ENCODE peak calls at places on chromosome 15, in four cellular contexts. M is OCI-LY7, A is H1, F is dorsolateral prefrontal cortex. Y is an unnamed sample.
A peak's percentile ranks its signal among the peaks of the same experiment; 100 is the strongest.

GRCh38 chr15:51377038-51377761 is 35.7 kb downstream of the GLDN start:
- DNase-seq in M (no peak), A (no peak), F (no peak), Y (no peak)

GRCh38 chr15:71386448-71387236 is 271.4 kb downstream of the THSD4 start:
- DNase-seq in F (no peak), M (peak; percentile 31), A (no peak), Y (no peak)

GRCh38 chr15:80749589-80749988 is 29.6 kb upstream of the CEMIP start:
- DNase-seq in M (no peak), F (no peak), A (no peak), Y (no peak)

GRCh38 chr15:83322061-83322460 is 37.6 kb upstream of the BNC1 start:
- DNase-seq in A (no peak), F (no peak), M (no peak), Y (no peak)

GRCh38 chr15:68823561-68823960 is 2.9 kb upstream of the ANP32A start:
- DNase-seq in A (no peak), F (no peak), M (no peak), Y (no peak)

GRCh38 chr15:86555939-86556725 is 476.5 kb downstream of the AGBL1 start:
- DNase-seq in F (no peak), A (no peak), M (no peak), Y (no peak)

GRCh38 chr15:75868019-75868418 is 24.8 kb downstream of the UBE2Q2 start:
- DNase-seq in A (no peak), F (no peak), M (no peak), Y (no peak)

GRCh38 chr15:62248277-62248974 is 83.3 kb upstream of the C2CD4B start:
- DNase-seq in F (no peak), M (no peak), A (no peak), Y (no peak)

GRCh38 chr15:28125673-28126651 is 26.8 kb upstream of the OCA2 start:
- DNase-seq in F (no peak), A (no peak), M (peak; percentile 65), Y (no peak)

GRCh38 chr15:92012368-92012629 is 158.8 kb downstream of the SLCO3A1 start:
- DNase-seq in F (no peak), A (no peak), M (no peak), Y (no peak)

GRCh38 chr15:37136666-37137065 is 36.3 kb upstream of the MEIS2 start:
- DNase-seq in F (no peak), A (no peak), M (no peak), Y (no peak)

GRCh38 chr15:82850242-82850591 is 40.8 kb downstream of the WHAMM start:
- DNase-seq in M (no peak), F (peak; percentile 29), A (no peak), Y (no peak)

GRCh38 chr15:72365844-72366243 is 10.0 kb downstream of the HEXA start:
- DNase-seq in A (no peak), M (peak; percentile 23), F (no peak), Y (no peak)

GRCh38 chr15:45118131-45118588 is 4.0 kb downstream of the DUOXA2 start:
- DNase-seq in F (peak; percentile 92), M (peak; percentile 78), A (peak; percentile 93), Y (peak; percentile 86)

GRCh38 chr15:101123222-101123910 is 128.5 kb downstream of the CHSY1 start:
- DNase-seq in F (no peak), M (no peak), A (no peak), Y (no peak)

GRCh38 chr15:56817266-56817665 is 84.0 kb upstream of the ZNF280D start:
- DNase-seq in F (no peak), A (no peak), M (no peak), Y (no peak)

GRCh38 chr15:31554261-31554660 is 227.6 kb downstream of the KLF13 start:
- DNase-seq in M (no peak), A (no peak), F (peak; percentile 31), Y (peak; percentile 47)

DNA sequence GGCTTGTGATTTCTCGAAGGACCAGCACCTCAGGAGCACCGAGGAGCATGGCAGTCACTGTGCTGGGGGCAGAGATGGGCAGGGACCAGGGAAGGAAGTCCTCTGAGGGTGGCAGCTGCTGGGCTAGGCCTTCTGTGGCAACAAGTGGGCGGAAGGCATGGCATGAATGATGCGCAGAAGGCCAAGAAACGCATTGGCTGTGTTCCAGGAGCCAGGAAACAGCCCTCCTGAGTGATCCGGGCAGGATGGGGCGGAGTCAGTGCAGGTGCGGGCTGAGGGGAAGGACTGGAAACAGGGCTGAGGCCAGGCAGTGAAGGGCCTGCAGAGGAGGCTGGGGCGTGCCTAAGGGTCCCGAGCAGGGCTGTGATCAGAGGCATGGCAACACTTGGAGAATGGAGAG is 23.6 kb downstream of the MRPS11 start:
- DNase-seq in M (no peak), A (no peak), F (no peak), Y (no peak)
- H3K27ac ChIP-seq in M (no peak overlapping the region), A (no peak overlapping the region), F (no peak overlapping the region), Y (no peak overlapping the region)

DNA sequence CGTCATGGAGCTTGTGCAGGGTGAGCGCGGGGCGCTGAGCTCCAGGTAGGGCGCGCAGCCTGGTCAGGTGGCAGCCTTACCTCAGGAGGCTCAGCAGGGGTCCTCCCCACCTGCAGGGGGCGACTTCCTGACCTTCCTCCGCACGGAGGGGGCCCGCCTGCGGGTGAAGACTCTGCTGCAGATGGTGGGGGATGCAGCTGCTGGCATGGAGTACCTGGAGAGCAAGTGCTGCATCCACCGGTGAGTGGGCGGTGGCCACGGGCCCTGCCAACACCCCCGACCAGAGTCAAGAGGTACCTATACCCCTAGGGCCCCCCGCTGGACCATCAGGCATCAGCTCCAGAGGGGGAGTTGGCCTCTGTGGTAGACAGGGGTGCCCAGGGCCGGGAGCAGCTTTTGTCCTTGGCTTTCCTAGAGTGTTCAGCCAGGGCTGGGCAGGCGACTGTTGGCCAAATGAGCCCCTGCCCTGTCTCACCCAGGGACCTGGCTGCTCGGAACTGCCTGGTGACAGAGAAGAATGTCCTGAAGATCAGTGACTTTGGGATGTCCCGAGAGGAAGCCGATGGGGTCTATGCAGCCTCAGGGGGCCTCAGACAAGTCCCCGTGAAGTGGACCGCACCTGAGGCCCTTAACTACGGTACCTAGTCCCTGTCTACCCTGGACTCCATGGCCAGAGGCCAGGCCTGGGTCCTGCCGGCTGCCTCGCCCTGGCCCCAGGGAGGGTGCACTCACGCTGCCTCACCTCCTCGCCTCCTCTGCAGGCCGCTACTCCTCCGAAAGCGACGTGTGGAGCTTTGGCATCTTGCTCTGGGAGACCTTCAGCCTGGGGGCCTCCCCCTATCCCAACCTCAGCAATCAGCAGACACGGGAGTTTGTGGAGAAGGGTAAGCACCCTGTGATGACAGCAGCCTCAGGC is 9.1 kb downstream of the FES start:
- DNase-seq in F (no peak), M (peak; percentile 83), A (no peak), Y (no peak)
- TF ChIP-seq CTCF in F (no peak), M (peak; percentile 80), A (no peak), Y (no peak)

GRCh38 chr15:96117275-96117674 is 213.2 kb upstream of the NR2F2 start:
- DNase-seq in M (no peak), A (no peak), F (no peak), Y (no peak)

GRCh38 chr15:96121066-96121465 is 209.4 kb upstream of the NR2F2 start:
- DNase-seq in M (no peak), A (no peak), F (no peak), Y (no peak)

GRCh38 chr15:96119734-96120133 is 210.8 kb upstream of the NR2F2 start:
- DNase-seq in F (no peak), A (no peak), M (no peak), Y (no peak)

GRCh38 chr15:96112018-96112417 is 218.5 kb upstream of the NR2F2 start:
- DNase-seq in F (no peak), M (no peak), A (no peak), Y (no peak)

GRCh38 chr15:96115642-96116041 is 214.9 kb upstream of the NR2F2 start:
- DNase-seq in F (no peak), M (no peak), A (no peak), Y (no peak)
- H3K27ac ChIP-seq in F (no peak overlapping the region), M (no peak overlapping the region), A (no peak overlapping the region), Y (no peak overlapping the region)

GRCh38 chr15:40736575-40736974 is 18.5 kb downstream of the RMDN3 start:
- DNase-seq in A (no peak), F (no peak), M (no peak), Y (no peak)

GRCh38 chr15:40739042-40739441 is 16.0 kb downstream of the RMDN3 start:
- DNase-seq in A (no peak), M (no peak), F (no peak), Y (no peak)

GRCh38 chr15:40743466-40743865 is 11.6 kb downstream of the RMDN3 start:
- DNase-seq in F (no peak), A (no peak), M (no peak), Y (no peak)

GRCh38 chr15:40737048-40737447 is 18.0 kb downstream of the RMDN3 start:
- DNase-seq in F (no peak), A (no peak), M (no peak), Y (no peak)

DNA sequence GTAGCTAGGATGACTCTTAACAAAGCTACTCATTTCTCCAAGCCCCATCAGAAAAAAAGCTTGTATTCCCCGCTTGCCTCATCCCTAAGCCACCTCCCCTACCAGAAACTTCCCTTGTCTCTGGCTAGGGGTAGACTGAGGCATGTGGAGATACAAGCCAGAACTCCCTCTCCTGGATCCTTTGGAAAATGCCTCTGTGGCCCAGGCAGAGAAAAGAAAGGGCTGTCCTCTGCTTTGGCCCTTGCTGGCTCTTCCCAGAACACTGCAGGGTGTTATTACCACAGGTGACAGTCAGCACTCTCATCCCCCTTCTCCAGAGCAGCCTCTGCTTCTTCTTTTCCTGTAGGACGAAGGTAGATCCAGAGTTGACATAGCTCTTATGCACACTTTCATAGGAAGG is 15.2 kb downstream of the RMDN3 start:
- DNase-seq in M (no peak), F (no peak), A (no peak), Y (no peak)
- TF ChIP-seq CTCF in M (no peak), F (no peak), A (peak; percentile 6), Y (no peak)

DNA sequence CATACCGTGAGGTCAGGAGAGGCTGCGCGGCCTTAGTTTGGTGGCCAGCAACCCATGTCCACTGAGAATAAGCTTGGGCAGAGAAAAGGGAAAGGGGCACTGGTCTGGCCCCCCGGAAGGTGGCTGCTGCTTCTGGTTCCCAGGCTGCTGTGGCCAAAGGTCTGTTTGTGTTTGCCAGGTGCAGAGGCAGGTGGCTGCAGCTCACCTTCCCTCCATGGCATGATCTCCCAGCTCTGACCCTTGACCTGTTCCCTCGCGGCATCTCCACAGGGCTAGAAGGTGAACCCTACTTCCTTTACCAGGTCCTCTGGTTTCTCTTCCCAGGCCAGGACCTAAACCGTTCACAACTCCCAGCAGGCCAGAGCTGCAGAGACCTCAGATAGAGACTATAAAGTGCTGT is 13.8 kb downstream of the VPS18 start:
- DNase-seq in M (no peak), F (no peak), A (no peak), Y (no peak)
- H3K27ac ChIP-seq in M (no peak overlapping the region), F (no peak overlapping the region), A (no peak overlapping the region), Y (no peak overlapping the region)

GRCh38 chr15:65629548-65629947 is 7.8 kb downstream of the SLC24A1 start:
- DNase-seq in M (no peak), F (no peak), A (no peak), Y (no peak)

GRCh38 chr15:65631503-65631902 is 9.8 kb downstream of the SLC24A1 start:
- DNase-seq in M (no peak), F (no peak), A (no peak), Y (no peak)

GRCh38 chr15:65633752-65634151 is 12.0 kb downstream of the SLC24A1 start:
- DNase-seq in M (no peak), F (no peak), A (no peak), Y (no peak)

GRCh38 chr15:65632780-65633384 is 11.1 kb downstream of the SLC24A1 start:
- DNase-seq in F (no peak), A (no peak), M (no peak), Y (no peak)

GRCh38 chr15:65630760-65631159 is 9.0 kb downstream of the SLC24A1 start:
- DNase-seq in A (no peak), M (no peak), F (no peak), Y (no peak)
- TF ChIP-seq CTCF in A (no peak), M (no peak), F (no peak), Y (no peak)